ENCODE peak calls at places on chromosomes 4 and X, in four cellular contexts. One of them, this sample, is unnamed.

GRCh38 chr4:151931563-151931962 is 170.8 kb upstream of the GATB start:
- DNase-seq in A549: no peak
- DNase-seq in right lobe of liver: no peak
- DNase-seq in fibroblast of lung: no peak
- DNase-seq in this sample: no peak

GRCh38 chr4:77501240-77501639 is 104.4 kb upstream of the CXCL13 start:
- DNase-seq in A549: no peak
- DNase-seq in right lobe of liver: no peak
- DNase-seq in fibroblast of lung: no peak
- DNase-seq in this sample: no peak

GRCh38 chr4:154998773-154999172 is 209.7 kb upstream of the NPY2R start:
- DNase-seq in A549: no peak
- DNase-seq in right lobe of liver: no peak
- DNase-seq in fibroblast of lung: no peak
- DNase-seq in this sample: no peak

GRCh38 chrX:153538424-153538823 is 21.0 kb downstream of the ATP2B3 start:
- DNase-seq in A549: no peak
- DNase-seq in right lobe of liver: peak
- DNase-seq in fibroblast of lung: no peak
- DNase-seq in this sample: no peak

GRCh38 chr4:163548481-163549243 is 54.2 kb downstream of the TMA16 start:
- DNase-seq in A549: peak
- DNase-seq in right lobe of liver: no peak
- DNase-seq in fibroblast of lung: peak
- DNase-seq in this sample: peak

GRCh38 chr4:154490261-154490588 is 1.4 kb downstream of the DCHS2 start:
- DNase-seq in A549: no peak
- DNase-seq in right lobe of liver: no peak
- DNase-seq in fibroblast of lung: no peak
- DNase-seq in this sample: no peak

GRCh38 chr4:183354213-183354612 is 32.0 kb upstream of the CLDN24 start:
- DNase-seq in A549: no peak
- DNase-seq in right lobe of liver: no peak
- DNase-seq in fibroblast of lung: no peak
- DNase-seq in this sample: peak

GRCh38 chr4:108215055-108215454 is 46.3 kb upstream of the LEF1 start:
- DNase-seq in A549: no peak
- DNase-seq in right lobe of liver: no peak
- DNase-seq in fibroblast of lung: no peak
- DNase-seq in this sample: no peak

GRCh38 chr4:127586922-127587571 is 45.7 kb upstream of the INTU start:
- DNase-seq in A549: peak
- DNase-seq in right lobe of liver: no peak
- DNase-seq in fibroblast of lung: peak
- DNase-seq in this sample: peak

GRCh38 chrX:66110112-66110511 is 53.9 kb upstream of the HEPH start:
- DNase-seq in A549: peak
- DNase-seq in right lobe of liver: no peak
- DNase-seq in fibroblast of lung: peak
- DNase-seq in this sample: peak

GRCh38 chr4:114132830-114133229 is 153.4 kb upstream of the ARSJ start:
- DNase-seq in A549: peak
- DNase-seq in right lobe of liver: no peak
- DNase-seq in fibroblast of lung: no peak
- DNase-seq in this sample: no peak

GRCh38 chr4:38177035-38177791 is 217.0 kb downstream of the PTTG2 start:
- DNase-seq in A549: no peak
- DNase-seq in right lobe of liver: peak
- DNase-seq in fibroblast of lung: peak
- DNase-seq in this sample: no peak

GRCh38 chrX:155086202-155086840 is 15.0 kb downstream of the BRCC3 start:
- DNase-seq in A549: peak
- DNase-seq in right lobe of liver: no peak
- DNase-seq in fibroblast of lung: peak
- DNase-seq in this sample: no peak

GRCh38 chrX:19740744-19741143 is 146.7 kb downstream of the SH3KBP1 start:
- DNase-seq in A549: no peak
- DNase-seq in right lobe of liver: no peak
- DNase-seq in fibroblast of lung: no peak
- DNase-seq in this sample: no peak

GRCh38 chr4:8073206-8073863 is 85.3 kb downstream of the ABLIM2 start:
- DNase-seq in A549: no peak
- DNase-seq in right lobe of liver: no peak
- DNase-seq in fibroblast of lung: no peak
- DNase-seq in this sample: no peak

GRCh38 chr4:21569638-21570037 is 378.9 kb downstream of the KCNIP4 start:
- DNase-seq in A549: no peak
- DNase-seq in right lobe of liver: no peak
- DNase-seq in fibroblast of lung: no peak
- DNase-seq in this sample: no peak

DNA sequence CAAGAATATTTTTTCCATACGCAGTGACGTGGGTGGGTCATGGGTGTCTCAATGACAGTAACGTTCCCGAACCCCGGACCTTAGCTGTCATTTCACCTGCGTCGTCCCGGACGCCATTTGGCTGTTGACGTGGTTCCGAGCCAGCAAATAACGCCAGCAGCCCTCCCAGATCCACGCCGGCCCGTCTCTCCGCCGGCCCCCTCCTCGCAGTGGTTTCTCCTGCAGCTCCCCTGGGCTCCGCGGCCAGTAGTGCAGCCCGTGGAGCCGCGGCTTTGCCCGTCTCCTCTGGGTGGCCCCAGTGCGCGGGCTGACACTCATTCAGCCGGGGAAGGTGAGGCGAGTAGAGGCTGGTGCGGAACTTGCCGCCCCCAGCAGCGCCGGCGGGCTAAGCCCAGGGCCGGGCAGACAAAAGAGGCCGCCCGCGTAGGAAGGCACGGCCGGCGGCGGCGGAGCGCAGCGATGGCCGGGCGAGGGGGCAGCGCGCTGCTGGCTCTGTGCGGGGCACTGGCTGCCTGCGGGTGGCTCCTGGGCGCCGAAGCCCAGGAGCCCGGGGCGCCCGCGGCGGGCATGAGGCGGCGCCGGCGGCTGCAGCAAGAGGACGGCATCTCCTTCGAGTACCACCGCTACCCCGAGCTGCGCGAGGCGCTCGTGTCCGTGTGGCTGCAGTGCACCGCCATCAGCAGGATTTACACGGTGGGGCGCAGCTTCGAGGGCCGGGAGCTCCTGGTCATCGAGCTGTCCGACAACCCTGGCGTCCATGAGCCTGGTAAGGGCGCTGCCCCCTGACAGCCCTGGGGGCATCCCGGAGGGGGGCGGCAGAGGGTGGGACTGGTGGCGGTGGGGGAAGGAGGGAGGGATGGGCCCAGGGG is at the start of gene CPE:
- DNase-seq in A549: peak
- DNase-seq in right lobe of liver: peak
- DNase-seq in fibroblast of lung: peak
- DNase-seq in this sample: peak
- TF ChIP-seq CTCF in A549: no peak
- TF ChIP-seq CTCF in right lobe of liver: peak
- TF ChIP-seq CTCF in fibroblast of lung: peak
- TF ChIP-seq CTCF in this sample: peak

GRCh38 chr4:15684498-15684897 is 2.9 kb downstream of the FAM200B start:
- DNase-seq in A549: no peak
- DNase-seq in right lobe of liver: no peak
- DNase-seq in fibroblast of lung: no peak
- DNase-seq in this sample: no peak

GRCh38 chr4:15682790-15683495 is 1.3 kb downstream of the FAM200B start:
- DNase-seq in A549: no peak
- DNase-seq in right lobe of liver: no peak
- DNase-seq in fibroblast of lung: no peak
- DNase-seq in this sample: no peak

GRCh38 chr4:15681067-15681371 is 608 bp upstream of the FAM200B start:
- DNase-seq in A549: no peak
- DNase-seq in right lobe of liver: no peak
- DNase-seq in fibroblast of lung: no peak
- DNase-seq in this sample: no peak

GRCh38 chr4:15682340-15682725 is 706 bp downstream of the FAM200B start:
- DNase-seq in A549: no peak
- DNase-seq in right lobe of liver: no peak
- DNase-seq in fibroblast of lung: no peak
- DNase-seq in this sample: no peak

DNA sequence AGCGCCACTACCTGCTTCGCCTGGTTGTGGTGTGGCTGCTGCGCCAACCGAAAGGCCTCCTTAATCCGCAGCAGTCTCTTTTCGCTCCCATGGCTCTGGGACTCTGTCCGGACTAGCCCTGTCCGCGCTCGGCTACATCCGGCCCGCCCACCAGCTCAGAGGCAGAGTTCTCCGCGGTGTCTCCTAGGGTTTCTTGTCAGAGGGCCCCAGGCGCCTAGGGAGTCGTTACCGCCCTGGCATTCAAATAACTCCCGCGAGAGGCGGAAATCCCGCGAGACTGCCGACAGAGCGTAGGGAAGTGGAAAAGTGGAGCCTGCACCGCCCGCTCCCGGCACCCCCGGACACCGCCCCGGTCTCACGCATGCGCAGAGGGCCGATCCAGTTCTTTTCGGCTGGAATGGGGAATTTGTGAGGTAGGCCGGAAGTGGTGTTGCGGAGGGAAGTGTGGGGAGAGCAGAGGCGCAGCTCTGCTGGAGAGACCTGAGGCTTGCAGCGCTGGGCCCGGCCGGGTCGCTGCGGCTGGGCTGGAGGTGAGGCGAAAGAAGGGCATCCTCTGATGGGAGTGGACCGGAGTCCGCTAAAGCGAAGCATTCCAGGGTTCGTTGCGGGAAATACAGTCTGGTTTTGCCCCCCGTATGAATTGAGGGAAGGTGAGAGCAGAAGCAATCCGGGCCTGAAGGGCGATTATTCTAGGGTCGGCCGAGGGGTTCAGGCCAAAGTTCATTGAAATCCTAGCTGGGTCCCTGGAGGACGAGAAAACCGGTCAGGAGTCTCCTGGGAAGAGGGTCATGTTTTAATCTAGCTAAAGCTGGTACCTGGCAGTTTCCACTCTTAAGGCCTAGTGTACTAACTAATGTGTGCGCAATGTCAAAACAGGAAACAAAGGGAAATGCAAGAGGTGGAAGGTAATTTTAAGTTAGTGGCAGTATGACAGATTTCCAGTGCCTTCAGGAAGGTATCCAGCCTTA is at the start of gene FAM200B:
- DNase-seq in A549: peak
- DNase-seq in right lobe of liver: peak
- DNase-seq in fibroblast of lung: peak
- DNase-seq in this sample: peak
- TF ChIP-seq CTCF in A549: no peak
- TF ChIP-seq CTCF in right lobe of liver: no peak
- TF ChIP-seq CTCF in fibroblast of lung: no peak
- TF ChIP-seq CTCF in this sample: no peak

DNA sequence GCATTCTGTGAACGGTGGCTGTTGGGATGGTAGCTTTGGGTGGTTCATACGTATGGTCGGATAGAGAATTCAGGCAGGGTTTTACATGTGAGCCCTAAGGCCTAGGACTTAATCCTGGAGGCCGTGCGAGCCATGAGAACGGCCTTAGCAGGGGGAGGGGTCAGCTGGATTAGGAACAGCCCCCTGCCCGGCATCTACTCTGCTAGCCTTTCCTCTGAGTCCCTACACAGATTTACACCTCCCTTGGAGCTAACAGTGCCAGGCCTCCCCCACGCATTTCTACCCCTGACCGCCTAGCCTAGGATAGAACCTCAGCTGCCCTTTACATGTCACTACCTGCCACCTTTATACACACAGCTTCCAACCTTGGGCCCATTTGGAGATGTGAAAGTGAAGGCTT is 7.1 kb downstream of the PRAF2 start:
- DNase-seq in A549: no peak
- DNase-seq in right lobe of liver: no peak
- DNase-seq in fibroblast of lung: no peak
- DNase-seq in this sample: no peak
- TF ChIP-seq CTCF in A549: no peak
- TF ChIP-seq CTCF in right lobe of liver: no peak
- TF ChIP-seq CTCF in fibroblast of lung: no peak
- TF ChIP-seq CTCF in this sample: no peak

GRCh38 chrX:41734530-41734929 is 10.5 kb downstream of the GPR82 start:
- DNase-seq in A549: peak
- DNase-seq in right lobe of liver: no peak
- DNase-seq in fibroblast of lung: peak
- DNase-seq in this sample: peak
- TF ChIP-seq CTCF in A549: peak
- TF ChIP-seq CTCF in right lobe of liver: peak
- TF ChIP-seq CTCF in fibroblast of lung: peak
- TF ChIP-seq CTCF in this sample: peak

GRCh38 chr4:12633058-12633651 is 851.0 kb downstream of the RAB28 start:
- DNase-seq in A549: peak
- DNase-seq in right lobe of liver: peak
- DNase-seq in fibroblast of lung: peak
- DNase-seq in this sample: peak
- TF ChIP-seq CTCF in A549: peak
- TF ChIP-seq CTCF in right lobe of liver: peak
- TF ChIP-seq CTCF in fibroblast of lung: peak
- TF ChIP-seq CTCF in this sample: peak

DNA sequence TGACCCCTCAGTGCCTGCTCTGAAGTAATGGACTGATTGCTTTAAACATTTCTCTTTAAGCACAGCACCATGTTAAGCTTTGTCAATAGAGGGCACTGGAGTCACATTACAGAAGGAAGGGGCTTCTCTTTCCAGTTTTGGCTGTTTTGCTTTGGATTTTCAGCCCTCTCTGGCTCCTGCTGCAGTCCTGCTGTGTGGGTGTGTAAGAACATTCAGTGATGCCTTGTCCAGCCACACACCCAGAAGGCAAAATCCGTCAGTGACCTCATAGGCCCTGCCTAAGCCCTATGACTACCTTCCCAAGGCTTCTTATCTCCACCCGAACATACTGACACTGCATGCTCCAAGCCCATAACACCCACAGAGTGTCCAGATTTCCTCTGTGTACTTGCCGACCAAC is 215.3 kb upstream of the CTSO start:
- DNase-seq in A549: no peak
- DNase-seq in right lobe of liver: no peak
- DNase-seq in fibroblast of lung: peak
- DNase-seq in this sample: peak
- TF ChIP-seq CTCF in A549: peak
- TF ChIP-seq CTCF in right lobe of liver: peak
- TF ChIP-seq CTCF in fibroblast of lung: peak
- TF ChIP-seq CTCF in this sample: peak

DNA sequence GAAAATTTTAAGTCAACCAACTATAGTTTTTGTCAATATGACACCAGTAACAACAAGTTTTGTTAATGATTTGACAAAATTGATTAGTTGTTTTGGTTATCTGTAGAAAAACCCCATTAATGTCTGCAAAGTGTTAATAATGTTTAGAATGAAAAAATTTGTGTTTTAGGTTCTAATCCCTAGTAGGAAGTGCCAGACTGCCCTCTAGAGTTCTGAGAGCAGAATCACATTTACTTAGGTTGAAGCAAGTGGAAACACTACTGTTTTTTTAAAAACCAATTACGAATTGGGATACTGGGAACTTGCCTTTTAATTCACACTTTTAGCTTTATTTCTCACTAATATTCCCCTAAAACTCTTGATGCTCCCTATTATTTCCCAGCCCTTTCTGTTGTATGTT is 101.1 kb upstream of the CYLC1 start:
- DNase-seq in A549: no peak
- DNase-seq in right lobe of liver: no peak
- DNase-seq in fibroblast of lung: peak
- DNase-seq in this sample: no peak
- TF ChIP-seq CTCF in A549: peak
- TF ChIP-seq CTCF in right lobe of liver: peak
- TF ChIP-seq CTCF in fibroblast of lung: no peak
- TF ChIP-seq CTCF in this sample: peak

This sample was measured in RWPE1.